ENCODE peak calls at places on chromosomes 7 and 10, in seven cellular contexts. R is T-helper 1 cell, L is IMR-90, F is hippocampal formation, G is WTC11, B is tibial artery, M is astrocyte. S is an unnamed sample.

GRCh38 chr7:134422646-134423045 is 36.3 kb downstream of the AKR1B1 start:
- DNase-seq in R (no peak), L (no peak), F (no peak), G (no peak), M (no peak), B (no peak), S (no peak)

GRCh38 chr10:90642650-90643049 is 215.2 kb downstream of the HTR7 start:
- DNase-seq in R (no peak), B (no peak), G (no peak), F (no peak), M (peak), L (no peak), S (no peak)

GRCh38 chr7:40541336-40541735 is 406.5 kb downstream of the SUGCT start:
- DNase-seq in L (peak), F (no peak), G (no peak), M (peak), B (no peak), R (no peak), S (no peak)

GRCh38 chr7:142720140-142720773 is 29.0 kb upstream of the PRSS1 start:
- DNase-seq in L (no peak), B (no peak), G (no peak), M (no peak), R (no peak), F (no peak), S (no peak)

GRCh38 chr10:86363184-86363832 is 3.3 kb downstream of the GRID1 start:
- DNase-seq in M (no peak), B (peak), R (no peak), L (no peak), F (no peak), G (peak), S (no peak)

GRCh38 chr10:29174389-29174788 is 114.5 kb upstream of the LYZL1 start:
- DNase-seq in L (no peak), B (no peak), F (no peak), G (no peak), M (no peak), R (no peak), S (no peak)

GRCh38 chr10:110324805-110325280 is 20.1 kb upstream of the SMNDC1 start:
- DNase-seq in G (no peak), R (no peak), L (peak), B (no peak), M (no peak), F (no peak), S (no peak)

GRCh38 chr10:35821339-35821911 is 179.3 kb upstream of the FZD8 start:
- DNase-seq in G (no peak), F (no peak), B (no peak), R (no peak), L (no peak), M (peak), S (no peak)

GRCh38 chr10:97066877-97067555 is 118.7 kb downstream of the SLIT1 start:
- DNase-seq in G (no peak), R (no peak), F (no peak), M (no peak), B (no peak), L (no peak), S (no peak)

GRCh38 chr7:91519241-91520200 is 255.3 kb downstream of the FZD1 start:
- DNase-seq in B (no peak), M (peak), L (no peak), G (no peak), F (no peak), R (no peak), S (no peak)

GRCh38 chr10:131125511-131126225 is 185.9 kb downstream of the TCERG1L start:
- DNase-seq in L (no peak), G (no peak), R (no peak), F (no peak), B (no peak), M (no peak), S (no peak)

GRCh38 chr10:126511917-126512487 is 123.7 kb upstream of the ADAM12 start:
- DNase-seq in G (no peak), M (no peak), L (no peak), R (no peak), F (no peak), B (no peak), S (no peak)

GRCh38 chr7:118657391-118658005 is 433.0 kb downstream of the ANKRD7 start:
- DNase-seq in F (no peak), G (no peak), M (no peak), B (no peak), L (no peak), R (no peak), S (no peak)

GRCh38 chr10:7408494-7409044 is 2.3 kb downstream of the SFMBT2 start:
- DNase-seq in B (no peak), R (no peak), M (no peak), L (peak), G (peak), F (peak), S (no peak)

GRCh38 chr10:73018632-73019031 is 64.0 kb upstream of the PLA2G12B start:
- DNase-seq in M (no peak), L (no peak), F (no peak), R (no peak), G (no peak), B (no peak), S (no peak)

GRCh38 chr10:62022830-62023229 is 121.3 kb downstream of the ARID5B start:
- DNase-seq in G (no peak), L (no peak), M (no peak), F (no peak), R (no peak), B (no peak), S (no peak)

GRCh38 chr7:98406827-98407226 is 5.9 kb upstream of the BAIAP2L1 start:
- DNase-seq in M (no peak), B (no peak), G (no peak), L (no peak), R (no peak), F (no peak), S (no peak)

GRCh38 chr7:108347616-108348015 is 108.6 kb downstream of the NRCAM start:
- DNase-seq in R (no peak), G (peak), F (no peak), B (no peak), L (peak), M (peak), S (no peak)

GRCh38 chr10:3324572-3324971 is 152.0 kb upstream of the PITRM1 start:
- DNase-seq in R (no peak), B (no peak), L (no peak), G (no peak), F (no peak), M (no peak), S (no peak)

GRCh38 chr10:118408145-118408544 is 66.0 kb upstream of the FAM204A start:
- DNase-seq in M (no peak), F (no peak), B (no peak), L (no peak), G (no peak), R (no peak), S (no peak)

GRCh38 chr7:42886129-42886528 is 25.7 kb downstream of the C7orf25 start:
- DNase-seq in L (no peak), R (no peak), F (no peak), G (no peak), B (no peak), M (no peak), S (no peak)

GRCh38 chr10:110733256-110733952 is 89.3 kb downstream of the RBM20 start:
- DNase-seq in G (no peak), F (no peak), M (no peak), B (no peak), L (no peak), R (no peak), S (no peak)

GRCh38 chr7:93894966-93895650 is 4.6 kb upstream of the TFPI2 start:
- DNase-seq in R (no peak), M (peak), G (no peak), B (no peak), F (no peak), L (no peak), S (no peak)

GRCh38 chr7:78967046-78967445 is 486.4 kb downstream of the MAGI2 start:
- DNase-seq in M (no peak), R (no peak), L (peak), F (no peak), B (no peak), G (no peak), S (no peak)

GRCh38 chr10:131747251-131747650 is 153.6 kb upstream of the PPP2R2D start:
- DNase-seq in L (no peak), M (no peak), F (no peak), B (no peak), R (no peak), G (no peak), S (no peak)

GRCh38 chr7:80918909-80919721 is at the start of gene SEMA3C:
- DNase-seq in B (peak), G (peak), R (no peak), F (peak), L (peak), M (peak), S (no peak)

GRCh38 chr7:135152447-135152846 is 4.6 kb downstream of the TMEM140 start:
- DNase-seq in F (no peak), L (no peak), M (no peak), R (no peak), G (no peak), B (no peak), S (no peak)

GRCh38 chr10:118501637-118502440 is 93.6 kb downstream of the PRLHR start:
- DNase-seq in M (peak), R (no peak), F (no peak), G (no peak), L (no peak), B (no peak), S (no peak)

GRCh38 chr10:3485287-3485686 is 299.7 kb downstream of the KLF6 start:
- DNase-seq in L (no peak), G (no peak), R (no peak), B (no peak), F (peak), M (no peak), S (no peak)

GRCh38 chr10:70404906-70405824 is 1.2 kb downstream of the EIF4EBP2 start:
- DNase-seq in F (peak), G (peak), L (peak), R (peak), M (peak), B (peak), S (no peak)

GRCh38 chr7:26348234-26348851 is 56.7 kb downstream of the SNX10 start:
- DNase-seq in G (no peak), B (no peak), F (no peak), L (no peak), M (no peak), R (no peak), S (no peak)

GRCh38 chr7:22667562-22668239 is 59.3 kb upstream of the IL6 start:
- DNase-seq in B (no peak), L (peak), M (peak), G (peak), R (no peak), F (no peak), S (no peak)

GRCh38 chr10:74208081-74208480 is 57.1 kb downstream of the ADK start:
- DNase-seq in G (peak), B (no peak), M (no peak), F (no peak), L (no peak), R (no peak), S (no peak)

S was measured in T-helper 22 cell.